ENCODE peak calls at places on chromosomes 1 and 21, in seven cellular contexts. T is activated naive CD4-positive, alpha-beta T cell treated with anti-CD3 and anti-CD28 coated beads for 36 hours; C is esophagus squamous epithelium; S is ACHN; B is A172; D is COR-L47; E is T-cell. V is an unnamed sample.

GRCh38 chr1:34918609-34919561 is 10.6 kb downstream of the DLGAP3 start:
- DNase-seq in T (no peak), B (no peak), E (no peak), C (no peak), S (no peak), D (peak; percentile 62), V (peak; percentile 42)

GRCh38 chr1:246782120-246782900 is 58.1 kb downstream of the SCCPDH start:
- DNase-seq in T (peak; percentile 28), C (no peak), B (peak; percentile 69), D (no peak), S (peak; percentile 30), E (peak; percentile 3), V (no peak)

GRCh38 chr1:174740248-174740990 is 259.3 kb upstream of the CACYBP start:
- DNase-seq in T (no peak), E (no peak), D (no peak), B (no peak), C (no peak), S (no peak), V (no peak)

GRCh38 chr21:33428669-33429068 is 25.5 kb downstream of the IFNGR2 start:
- DNase-seq in B (peak; percentile 68), C (no peak), T (no peak), D (no peak), E (no peak), S (peak; percentile 53), V (no peak)

GRCh38 chr1:199113265-199113869 is 474.5 kb downstream of the PTPRC start:
- DNase-seq in B (peak; percentile 59), D (peak; percentile 18), C (no peak), T (peak; percentile 87), S (peak; percentile 67), E (peak; percentile 64), V (no peak)

GRCh38 chr1:21933397-21934248 is 3.5 kb downstream of the HSPG2 start:
- DNase-seq in E (peak; percentile 35), B (peak; percentile 68), T (peak; percentile 44), S (no peak), D (peak; percentile 84), C (no peak), V (no peak)

GRCh38 chr1:35642472-35642955 is 1.2 kb upstream of the PSMB2 start:
- DNase-seq in B (no peak), D (no peak), E (no peak), T (peak; percentile 16), S (peak; percentile 38), C (no peak), V (no peak)

GRCh38 chr1:27660300-27660837 is 11.6 kb downstream of the IFI6 start:
- DNase-seq in S (no peak), T (peak; percentile 36), C (no peak), E (no peak), D (no peak), B (no peak), V (no peak)

GRCh38 chr1:113943028-113943811 is 14.1 kb downstream of the HIPK1 start:
- DNase-seq in B (no peak), E (no peak), T (no peak), S (no peak), C (no peak), D (no peak), V (no peak)

GRCh38 chr1:115258302-115258866 is 79.7 kb downstream of the NGF start:
- DNase-seq in D (no peak), C (no peak), T (no peak), S (peak; percentile 23), E (no peak), B (peak; percentile 60), V (no peak)

GRCh38 chr21:44987886-44988606 is 48.2 kb downstream of the SLX9 start:
- DNase-seq in B (no peak), D (no peak), E (no peak), T (no peak), C (no peak), S (no peak), V (no peak)

GRCh38 chr1:46202975-46203737 is at the start of gene LURAP1:
- DNase-seq in B (peak; percentile 41), T (peak; percentile 61), S (peak; percentile 58), D (no peak), E (peak; percentile 36), C (no peak), V (no peak)

V was measured in type B pancreatic cell.